ENCODE peak calls at places on chromosomes 6 and 20, in four cellular contexts. One of them, this sample, is unnamed.

GRCh38 chr6:29589423-29590048 is 4.6 kb downstream of the OR2H2 start:
- DNase-seq in A549: peak; percentile 19
- DNase-seq in K562: peak; percentile 74
- DNase-seq in HepG2: peak; percentile 40
- DNase-seq in this sample: peak; percentile 78

GRCh38 chr6:31128093-31128676 is 7.9 kb upstream of the CDSN start:
- DNase-seq in HepG2: peak; percentile 48
- DNase-seq in K562: peak; percentile 85
- DNase-seq in A549: peak; percentile 37
- DNase-seq in this sample: peak; percentile 90

GRCh38 chr6:129748212-129748900 is 38.4 kb upstream of the ARHGAP18 start:
- DNase-seq in A549: no peak
- DNase-seq in K562: peak; percentile 13
- DNase-seq in HepG2: peak; percentile 79
- DNase-seq in this sample: peak; percentile 58

GRCh38 chr6:41922154-41922553 is 855 bp downstream of the BYSL start:
- DNase-seq in HepG2: no peak
- DNase-seq in K562: no peak
- DNase-seq in A549: no peak
- DNase-seq in this sample: peak; percentile 31

GRCh38 chr6:27775796-27776184 is 136.4 kb downstream of the OR2B2 start:
- DNase-seq in K562: no peak
- DNase-seq in A549: no peak
- DNase-seq in HepG2: no peak
- DNase-seq in this sample: no peak

GRCh38 chr6:64064919-64065318 is 429.3 kb downstream of the PHF3 start:
- DNase-seq in K562: no peak
- DNase-seq in HepG2: no peak
- DNase-seq in A549: no peak
- DNase-seq in this sample: no peak

GRCh38 chr6:134735461-134735860 is 214.4 kb downstream of the ALDH8A1 start:
- DNase-seq in K562: no peak
- DNase-seq in A549: no peak
- DNase-seq in HepG2: no peak
- DNase-seq in this sample: no peak

GRCh38 chr20:47315339-47315662 is 41.2 kb downstream of the ZMYND8 start:
- DNase-seq in HepG2: no peak
- DNase-seq in K562: no peak
- DNase-seq in A549: no peak
- DNase-seq in this sample: peak; percentile 62

GRCh38 chr6:160960839-160961238 is 30.7 kb upstream of the MAP3K4 start:
- DNase-seq in A549: no peak
- DNase-seq in HepG2: no peak
- DNase-seq in K562: no peak
- DNase-seq in this sample: no peak

GRCh38 chr20:12177657-12178293 is 260.1 kb downstream of the BTBD3 start:
- DNase-seq in K562: no peak
- DNase-seq in A549: no peak
- DNase-seq in HepG2: peak; percentile 13
- DNase-seq in this sample: no peak

GRCh38 chr6:15608406-15608805 is 54.4 kb downstream of the DTNBP1 start:
- DNase-seq in A549: peak; percentile 68
- DNase-seq in HepG2: no peak
- DNase-seq in K562: no peak
- DNase-seq in this sample: no peak

GRCh38 chr6:140434761-140435160 is 1060.3 kb upstream of the CITED2 start:
- DNase-seq in K562: no peak
- DNase-seq in A549: no peak
- DNase-seq in HepG2: no peak
- DNase-seq in this sample: no peak

GRCh38 chr20:15654208-15654649 is 919.0 kb downstream of the KIF16B start:
- DNase-seq in K562: peak; percentile 23
- DNase-seq in HepG2: peak; percentile 68
- DNase-seq in A549: peak; percentile 42
- DNase-seq in this sample: peak; percentile 92

GRCh38 chr6:141488466-141488865 is 644.3 kb upstream of the GJE1 start:
- DNase-seq in HepG2: no peak
- DNase-seq in K562: no peak
- DNase-seq in A549: no peak
- DNase-seq in this sample: no peak

GRCh38 chr6:8743146-8743745 is 307.9 kb upstream of the SLC35B3 start:
- DNase-seq in HepG2: peak; percentile 3
- DNase-seq in A549: peak; percentile 1
- DNase-seq in K562: no peak
- DNase-seq in this sample: no peak

GRCh38 chr6:89242574-89243330 is 25.6 kb upstream of the GABRR1 start:
- DNase-seq in HepG2: peak; percentile 44
- DNase-seq in A549: peak; percentile 25
- DNase-seq in K562: no peak
- DNase-seq in this sample: peak; percentile 57

GRCh38 chr6:69362209-69362608 is 434.6 kb downstream of the LMBRD1 start:
- DNase-seq in K562: no peak
- DNase-seq in A549: no peak
- DNase-seq in HepG2: no peak
- DNase-seq in this sample: no peak

GRCh38 chr20:20364016-20364746 is 3.7 kb upstream of the INSM1 start:
- DNase-seq in A549: no peak
- DNase-seq in K562: no peak
- DNase-seq in HepG2: no peak
- DNase-seq in this sample: peak; percentile 81

GRCh38 chr6:12403946-12404647 is 113.9 kb downstream of the EDN1 start:
- DNase-seq in A549: no peak
- DNase-seq in K562: no peak
- DNase-seq in HepG2: no peak
- DNase-seq in this sample: no peak

GRCh38 chr6:75334266-75335040 is 49.9 kb upstream of the TMEM30A start:
- DNase-seq in A549: no peak
- DNase-seq in K562: no peak
- DNase-seq in HepG2: no peak
- DNase-seq in this sample: peak; percentile 98
- TF ChIP-seq JUNB in A549: no peak
- TF ChIP-seq JUNB in K562: no peak
- TF ChIP-seq JUNB in HepG2: no peak
- TF ChIP-seq JUNB in this sample: no peak

GRCh38 chr20:36569847-36570429 is 3.5 kb upstream of the TGIF2 start:
- DNase-seq in K562: no peak
- DNase-seq in A549: no peak
- DNase-seq in HepG2: no peak
- DNase-seq in this sample: no peak
- TF ChIP-seq JUNB in K562: no peak
- TF ChIP-seq JUNB in A549: no peak
- TF ChIP-seq JUNB in HepG2: no peak
- TF ChIP-seq JUNB in this sample: no peak

GRCh38 chr20:51696304-51697118 is 71.7 kb downstream of the ATP9A start:
- DNase-seq in HepG2: no peak
- DNase-seq in A549: no peak
- DNase-seq in K562: no peak
- DNase-seq in this sample: no peak

GRCh38 chr20:51695574-51696303 is 72.5 kb downstream of the ATP9A start:
- DNase-seq in K562: no peak
- DNase-seq in HepG2: peak; percentile 33
- DNase-seq in A549: peak; percentile 22
- DNase-seq in this sample: no peak

GRCh38 chr20:51700809-51701285 is 67.3 kb downstream of the ATP9A start:
- DNase-seq in HepG2: peak; percentile 75
- DNase-seq in K562: peak; percentile 40
- DNase-seq in A549: peak; percentile 52
- DNase-seq in this sample: peak; percentile 87

GRCh38 chr20:51698252-51698651 is 69.9 kb downstream of the ATP9A start:
- DNase-seq in HepG2: no peak
- DNase-seq in A549: no peak
- DNase-seq in K562: no peak
- DNase-seq in this sample: no peak

GRCh38 chr20:51697119-51697826 is 70.9 kb downstream of the ATP9A start:
- DNase-seq in HepG2: no peak
- DNase-seq in A549: no peak
- DNase-seq in K562: no peak
- DNase-seq in this sample: no peak
- TF ChIP-seq JUNB in HepG2: no peak
- TF ChIP-seq JUNB in A549: no peak
- TF ChIP-seq JUNB in K562: no peak
- TF ChIP-seq JUNB in this sample: no peak

GRCh38 chr6:144695858-144696533 is 410.9 kb downstream of the UTRN start:
- DNase-seq in A549: no peak
- DNase-seq in HepG2: no peak
- DNase-seq in K562: no peak
- DNase-seq in this sample: no peak

GRCh38 chr6:144697389-144697788 is 412.3 kb downstream of the UTRN start:
- DNase-seq in K562: no peak
- DNase-seq in HepG2: no peak
- DNase-seq in A549: no peak
- DNase-seq in this sample: no peak

GRCh38 chr6:144702781-144703180 is 417.6 kb downstream of the UTRN start:
- DNase-seq in K562: no peak
- DNase-seq in A549: no peak
- DNase-seq in HepG2: no peak
- DNase-seq in this sample: no peak

DNA sequence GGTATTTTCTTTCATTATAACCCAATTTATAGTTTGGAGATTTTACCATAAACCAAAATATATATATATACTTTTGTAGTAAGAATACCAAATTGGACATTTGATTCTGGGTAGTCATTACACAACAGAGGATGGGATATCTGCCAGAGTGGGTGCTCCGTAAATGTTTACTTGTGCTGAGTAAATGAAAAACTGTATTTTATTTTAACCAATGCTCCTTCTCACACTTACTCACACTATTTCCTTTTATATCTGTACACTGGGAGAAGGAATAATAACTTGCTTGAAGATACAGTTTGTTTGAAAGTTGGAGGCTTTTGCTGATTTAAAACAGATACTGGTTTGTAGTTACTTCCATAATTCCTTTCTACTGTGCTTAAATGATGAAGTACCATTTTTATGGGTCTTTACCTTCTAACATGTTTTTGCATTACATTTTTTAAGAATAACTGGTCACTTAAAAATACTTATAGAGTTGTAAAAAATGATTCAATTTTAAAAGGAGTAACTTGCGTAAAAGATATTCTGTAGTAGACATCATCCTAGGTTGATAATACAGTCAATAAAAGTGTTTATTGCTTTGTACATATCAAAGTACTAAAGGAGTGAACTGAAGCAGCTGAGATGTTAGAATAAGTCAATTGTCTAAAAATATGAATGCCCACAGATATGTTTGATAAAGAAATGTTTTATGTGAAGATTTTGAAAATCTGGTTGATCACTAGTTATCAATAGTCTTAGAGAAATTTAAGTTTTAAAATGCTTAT is 411.7 kb downstream of the UTRN start:
- DNase-seq in HepG2: no peak
- DNase-seq in A549: no peak
- DNase-seq in K562: no peak
- DNase-seq in this sample: no peak
- TF ChIP-seq JUNB in HepG2: no peak
- TF ChIP-seq JUNB in A549: no peak
- TF ChIP-seq JUNB in K562: no peak
- TF ChIP-seq JUNB in this sample: no peak

GRCh38 chr20:17543531-17543961 is 12.4 kb upstream of the BFSP1 start:
- DNase-seq in K562: no peak
- DNase-seq in HepG2: no peak
- DNase-seq in A549: no peak
- DNase-seq in this sample: no peak
- TF ChIP-seq JUNB in K562: no peak
- TF ChIP-seq JUNB in HepG2: no peak
- TF ChIP-seq JUNB in A549: no peak
- TF ChIP-seq JUNB in this sample: no peak

GRCh38 chr6:53043626-53044025 is 21.6 kb upstream of the FBXO9 start:
- DNase-seq in A549: no peak
- DNase-seq in HepG2: no peak
- DNase-seq in K562: no peak
- DNase-seq in this sample: peak; percentile 26
- TF ChIP-seq JUNB in A549: no peak
- TF ChIP-seq JUNB in HepG2: no peak
- TF ChIP-seq JUNB in K562: no peak
- TF ChIP-seq JUNB in this sample: no peak

DNA sequence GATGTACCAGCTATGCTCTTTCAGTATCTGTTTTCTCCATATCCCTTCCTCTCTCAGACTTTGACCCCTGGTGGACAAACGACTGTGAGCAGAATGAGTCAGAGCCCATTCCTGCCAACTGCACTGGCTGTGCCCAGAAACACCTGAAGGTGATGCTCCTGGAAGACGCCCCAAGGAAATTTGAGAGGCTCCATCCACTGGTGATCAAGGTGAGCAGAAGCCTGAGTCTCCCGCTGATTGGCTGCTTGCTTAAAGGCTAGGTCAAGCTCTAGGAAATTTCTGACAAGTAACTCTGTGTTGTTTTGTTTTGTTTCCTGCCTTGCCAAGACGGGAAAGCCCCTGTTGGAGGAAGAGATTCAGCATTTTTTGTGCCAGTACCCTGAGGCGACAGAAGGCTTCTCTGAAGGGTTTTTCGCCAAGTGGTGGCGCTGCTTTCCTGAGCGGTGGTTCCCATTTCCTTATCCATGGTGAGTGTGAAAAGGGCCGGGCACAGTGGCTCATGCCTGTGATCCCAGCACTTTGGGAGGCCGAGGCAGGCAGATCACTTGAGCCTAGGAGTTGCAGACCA is 28.6 kb downstream of the C6orf89 start:
- DNase-seq in K562: no peak
- DNase-seq in A549: peak; percentile 70
- DNase-seq in HepG2: peak; percentile 85
- DNase-seq in this sample: peak; percentile 90
- TF ChIP-seq JUNB in K562: no peak
- TF ChIP-seq JUNB in A549: no peak
- TF ChIP-seq JUNB in HepG2: no peak
- TF ChIP-seq JUNB in this sample: no peak